ENCODE peak calls at places on chromosomes 16 and 17, in four cellular contexts. W is foreskin keratinocyte; N is right cardiac atrium; B is CD4-positive, alpha-beta T cell. L is an unnamed sample.

GRCh38 chr16:88499314-88499713 is 46.2 kb downstream of the ZFPM1 start:
- ATAC-seq in B (no peak), N (peak; percentile 32), W (no peak), L (no peak)

GRCh38 chr16:84643180-84643583 is 5.1 kb upstream of the KLHL36 start:
- ATAC-seq in B (no peak), N (peak; percentile 92), W (peak; percentile 81), L (peak; percentile 93)

GRCh38 chr16:17173134-17173729 is 297.5 kb downstream of the XYLT1 start:
- ATAC-seq in W (peak; percentile 40), B (no peak), N (peak; percentile 49), L (peak; percentile 71)

GRCh38 chr17:47720754-47721533 is 12.1 kb upstream of the TBX21 start:
- ATAC-seq in B (peak; percentile 76), N (peak; percentile 18), W (no peak), L (peak; percentile 39)

GRCh38 chr16:5032748-5033167 is 977 bp downstream of the NAGPA start:
- ATAC-seq in W (peak; percentile 13), B (no peak), N (no peak), L (no peak)

GRCh38 chr17:83132251-83133081 is 53.1 kb downstream of the METRNL start:
- ATAC-seq in N (peak; percentile 83), W (no peak), B (no peak), L (no peak)

GRCh38 chr16:89616576-89617437 is 3.4 kb downstream of the DPEP1 start:
- ATAC-seq in N (no peak), B (peak; percentile 56), W (peak; percentile 31), L (no peak)

GRCh38 chr16:65392831-65393565 is 271.1 kb upstream of the CDH11 start:
- ATAC-seq in W (peak; percentile 83), B (no peak), N (no peak), L (no peak)

GRCh38 chr16:56695246-56695645 is 13.0 kb downstream of the MT1X start:
- ATAC-seq in W (no peak), B (no peak), N (no peak), L (no peak)

GRCh38 chr17:32350662-32351418 is 883 bp downstream of the ZNF207 start:
- ATAC-seq in W (peak; percentile 22), B (peak; percentile 30), N (peak; percentile 62), L (no peak)

GRCh38 chr17:81500026-81500425 is 12.6 kb downstream of the ACTG1 start:
- ATAC-seq in B (no peak), W (no peak), N (no peak), L (no peak)

GRCh38 chr16:1809281-1809801 is 15.8 kb upstream of the IGFALS start:
- ATAC-seq in B (no peak), W (no peak), N (no peak), L (no peak)

GRCh38 chr16:19884021-19884485 is 595 bp downstream of the GPRC5B start:
- ATAC-seq in B (no peak), W (no peak), N (peak; percentile 27), L (no peak)

GRCh38 chr16:71230122-71230845 is at the start of gene HYDIN:
- ATAC-seq in N (no peak), B (no peak), W (peak; percentile 99), L (no peak)

GRCh38 chr16:25141648-25142047 is 30.1 kb downstream of the LCMT1 start:
- ATAC-seq in B (no peak), N (peak; percentile 84), W (no peak), L (no peak)

GRCh38 chr16:22262460-22262859 is 34.7 kb upstream of the POLR3E start:
- ATAC-seq in B (peak; percentile 32), N (no peak), W (no peak), L (no peak)

GRCh38 chr17:27546624-27547300 is 84.2 kb upstream of the LGALS9 start:
- ATAC-seq in B (no peak), W (peak; percentile 32), N (no peak), L (no peak)

GRCh38 chr16:27314161-27314723 is 468 bp downstream of the IL4R start:
- ATAC-seq in N (peak; percentile 60), W (peak; percentile 20), B (peak; percentile 8), L (peak; percentile 41)

GRCh38 chr17:17569691-17570090 is 21.8 kb downstream of the PEMT start:
- ATAC-seq in N (peak; percentile 15), W (no peak), B (no peak), L (no peak)

GRCh38 chr16:27458196-27458728 is 56.3 kb downstream of the IL21R start:
- ATAC-seq in W (peak; percentile 68), B (no peak), N (no peak), L (no peak)

GRCh38 chr16:9072806-9073341 is 18.6 kb upstream of the HAPSTR1 start:
- ATAC-seq in N (no peak), W (peak; percentile 36), B (no peak), L (no peak)

GRCh38 chr17:27343972-27344607 is 50.2 kb downstream of the WSB1 start:
- ATAC-seq in B (no peak), W (no peak), N (peak; percentile 27), L (no peak)

GRCh38 chr17:1640329-1641064 is 5.0 kb downstream of the SCARF1 start:
- ATAC-seq in N (peak; percentile 1), W (no peak), B (no peak), L (no peak)

GRCh38 chr17:37180371-37180770 is 195.4 kb upstream of the C17orf78 start:
- ATAC-seq in N (no peak), B (no peak), W (no peak), L (no peak)

GRCh38 chr17:7007143-7007542 is 5.3 kb upstream of the RNASEK start:
- ATAC-seq in W (no peak), B (no peak), N (no peak), L (no peak)

GRCh38 chr16:54063374-54063773 is 223.2 kb downstream of the IRX3 start:
- ATAC-seq in W (no peak), B (no peak), N (peak; percentile 23), L (no peak)

GRCh38 chr16:22001591-22001990 is 675 bp upstream of the PDZD9 start:
- ATAC-seq in W (peak; percentile 82), N (no peak), B (no peak), L (peak; percentile 15)

GRCh38 chr17:69143683-69144231 is 2.1 kb upstream of the ABCA6 start:
- ATAC-seq in W (no peak), N (no peak), B (no peak), L (peak; percentile 60)

GRCh38 chr16:17334096-17334495 is 136.7 kb downstream of the XYLT1 start:
- ATAC-seq in B (no peak), N (peak; percentile 42), W (peak; percentile 78), L (peak; percentile 50)

GRCh38 chr17:73357318-73357717 is 45.5 kb upstream of the CDC42EP4 start:
- ATAC-seq in N (peak; percentile 32), B (no peak), W (no peak), L (no peak)

GRCh38 chr16:22183901-22184614 is 21.8 kb downstream of the SDR42E2 start:
- ATAC-seq in N (no peak), B (no peak), W (no peak), L (no peak)

GRCh38 chr17:82889496-82890338 is 49.9 kb upstream of the ZNF750 start:
- ATAC-seq in B (no peak), W (no peak), N (no peak), L (no peak)

GRCh38 chr16:11100239-11100750 is 155.7 kb downstream of the SOCS1 start:
- ATAC-seq in B (no peak), W (peak; percentile 63), N (peak; percentile 3), L (peak; percentile 54)

DNA sequence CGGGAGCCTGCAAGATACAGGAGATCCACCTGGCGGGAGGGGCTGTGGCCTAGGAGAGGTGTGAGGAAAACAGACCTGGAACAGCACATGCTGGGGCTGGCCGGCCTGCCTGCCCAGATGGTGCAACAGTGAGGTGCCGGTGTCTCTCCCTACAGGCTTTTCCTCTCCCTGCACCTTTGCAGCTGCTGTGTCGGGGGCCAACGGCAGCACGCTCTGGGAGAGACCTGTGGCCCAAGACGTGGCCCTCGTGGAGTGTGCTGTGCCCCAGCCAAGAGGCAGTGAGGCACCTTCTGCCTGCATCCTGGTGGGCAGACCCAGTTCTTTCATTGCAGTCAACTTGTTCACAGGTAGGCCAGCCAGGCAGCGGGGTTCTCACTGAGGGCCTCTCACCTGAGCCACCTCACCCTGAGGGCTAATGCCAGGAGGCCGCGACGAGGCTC is 15.9 kb downstream of the RGS11 start:
- ATAC-seq in W (no peak), N (no peak), B (no peak), L (no peak)
- H3K27ac ChIP-seq in W (no peak overlapping the region), N (no peak overlapping the region), B (no peak overlapping the region), L (no peak overlapping the region)

DNA sequence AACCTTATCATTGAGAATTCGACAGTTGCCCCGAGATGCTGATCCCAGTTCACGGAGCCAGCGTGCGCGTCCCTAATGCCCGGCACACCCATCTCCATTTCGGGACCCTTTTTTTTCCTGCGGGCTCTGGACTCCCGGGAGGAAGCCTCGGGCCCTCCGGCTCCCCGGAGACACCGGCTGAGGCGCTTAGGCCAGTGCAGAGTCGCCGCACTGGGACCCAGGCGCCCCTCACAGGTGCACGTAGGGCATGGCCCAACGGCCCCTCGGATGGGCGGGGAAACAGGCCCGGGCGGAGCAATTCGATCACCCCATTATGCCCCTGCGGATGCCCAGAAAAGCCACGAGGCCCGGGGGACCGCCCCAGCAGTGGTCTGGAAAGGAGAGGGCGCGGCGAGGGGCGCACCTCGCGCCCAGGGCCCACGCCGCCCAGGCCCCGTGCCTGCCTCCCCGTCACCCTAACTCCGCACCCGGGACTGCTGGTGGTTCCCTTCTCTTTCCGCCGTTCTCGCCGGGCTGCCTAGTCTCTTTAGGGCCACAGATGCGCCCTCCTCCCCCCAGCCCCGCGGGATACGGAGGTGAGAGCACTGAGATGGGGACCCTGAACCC is 18.5 kb upstream of the ZFHX3 start:
- ATAC-seq in N (no peak), B (no peak), W (no peak), L (no peak)
- H3K27me3 ChIP-seq in N (no peaks in the 10 kb centered on the region), B (peaks cover 68% of the 10 kb centered on the region), W (no peaks in the 10 kb centered on the region), L (peaks cover 54% of the 10 kb centered on the region)

GRCh38 chr16:49698416-49698815 is 157.5 kb downstream of the ZNF423 start:
- ATAC-seq in N (peak; percentile 64), W (no peak), B (no peak), L (no peak)

GRCh38 chr16:49697631-49698030 is 158.3 kb downstream of the ZNF423 start:
- ATAC-seq in B (no peak), N (no peak), W (no peak), L (no peak)

GRCh38 chr16:49700222-49700927 is 155.5 kb downstream of the ZNF423 start:
- ATAC-seq in N (peak; percentile 42), W (no peak), B (no peak), L (peak; percentile 49)

GRCh38 chr16:49699718-49700117 is 156.2 kb downstream of the ZNF423 start:
- ATAC-seq in B (no peak), W (no peak), N (peak; percentile 34), L (no peak)

DNA sequence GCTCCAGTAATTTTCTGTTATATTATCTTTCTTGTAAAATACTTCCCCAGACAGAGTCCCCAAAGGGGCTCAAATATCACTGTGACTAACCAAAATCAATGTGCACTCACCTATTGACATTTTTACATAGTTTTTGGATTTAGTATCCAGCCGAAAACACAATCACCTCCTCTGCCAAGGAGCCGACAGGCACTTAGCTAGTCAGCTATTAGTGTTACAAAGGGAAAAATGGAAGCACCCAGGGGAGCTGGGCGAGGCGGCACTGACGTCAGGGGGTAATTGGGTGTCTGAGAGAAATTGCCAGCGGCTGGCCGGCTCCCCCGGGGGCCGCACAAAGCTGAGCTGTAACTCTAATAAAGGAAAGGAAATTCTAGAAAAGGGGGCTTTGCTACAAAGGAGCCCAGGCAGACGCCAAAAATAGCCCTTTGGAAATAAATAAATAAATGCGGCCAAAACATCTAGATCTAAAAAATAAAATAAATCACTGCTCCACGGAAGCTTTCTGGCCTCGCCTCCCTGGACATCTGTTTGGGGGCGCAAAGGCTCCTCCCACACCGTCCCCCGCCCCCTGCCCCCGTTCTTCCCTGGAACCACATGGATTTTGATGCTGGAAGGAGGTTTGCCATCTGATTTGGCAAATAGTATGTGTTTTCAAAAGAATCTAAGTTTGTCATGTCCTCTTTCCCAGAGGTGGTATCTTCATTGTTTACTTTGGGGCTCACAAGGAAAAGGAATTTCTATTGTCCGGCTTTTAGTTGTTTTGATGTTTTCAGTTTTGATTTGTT is 156.8 kb downstream of the ZNF423 start:
- ATAC-seq in W (no peak), B (no peak), N (peak; percentile 33), L (peak; percentile 44)
- H3K27ac ChIP-seq in W (no peak overlapping the region), B (no peak overlapping the region), N (peak overlapping the region; percentile 30), L (peak overlapping the region; percentile 72)

GRCh38 chr17:79255926-79256325 is 181.3 kb downstream of the ENGASE start:
- ATAC-seq in N (no peak), W (no peak), B (no peak), L (no peak)
- H3K27me3 ChIP-seq in N (no peaks in the 10 kb centered on the region), W (peaks cover 41% of the 10 kb centered on the region), B (peaks cover 16% of the 10 kb centered on the region), L (peaks cover 97% of the 10 kb centered on the region)

L was measured in gastroesophageal sphincter.